ENCODE peak calls at places on chromosomes 3 and 15, in ten cellular contexts. X is psoas muscle; I is cardiac muscle cell; A is IMR-90; E is upper lobe of right lung; W is heart right ventricle; N is GM23248; U is HepG2; G is CD4-positive, alpha-beta memory T cell; M is pancreas. C is an unnamed sample. For H3K4me1 and H3K9me3, the result is how much of the 10 kb centered on the place peaks cover.

GRCh38 chr3:145692751-145693150 is 468.2 kb downstream of the PLOD2 start:
- DNase-seq in X (no peak), I (no peak), A (no peak), E (no peak), W (no peak), N (no peak), U (no peak), G (no peak), M (no peak), C (no peak)

GRCh38 chr15:89632563-89633430 is 22.5 kb downstream of the KIF7 start:
- DNase-seq in X (no peak), I (no peak), A (no peak), E (no peak), W (no peak), N (no peak), U (no peak), G (no peak), M (no peak), C (no peak)

GRCh38 chr3:181610973-181611265 is 100.8 kb upstream of the SOX2 start:
- DNase-seq in X (no peak), I (no peak), A (no peak), E (no peak), W (no peak), N (no peak), U (no peak), G (no peak), M (no peak), C (no peak)

GRCh38 chr3:125192190-125193035 is 20.1 kb downstream of the SLC12A8 start:
- DNase-seq in X (no peak), I (no peak), A (no peak), E (no peak), W (no peak), N (no peak), U (no peak), G (no peak), M (no peak), C (no peak)

GRCh38 chr3:15637131-15637951 is 35.8 kb downstream of the BTD start:
- DNase-seq in X (no peak), I (no peak), A (no peak), E (no peak), W (no peak), N (no peak), U (no peak), G (no peak), M (no peak), C (no peak)

GRCh38 chr15:35630570-35630969 is 84.6 kb upstream of the DPH6 start:
- DNase-seq in X (peak), I (peak), A (no peak), E (no peak), W (peak), N (peak), U (peak), G (no peak), M (no peak), C (no peak)

GRCh38 chr3:187856567-187856966 is 111.3 kb upstream of the BCL6 start:
- DNase-seq in X (no peak), I (no peak), A (no peak), E (no peak), W (no peak), N (no peak), U (no peak), G (no peak), M (no peak), C (no peak)

GRCh38 chr15:78392430-78392829 is 45.6 kb upstream of the IREB2 start:
- DNase-seq in X (no peak), I (no peak), A (no peak), E (no peak), W (no peak), N (no peak), U (no peak), G (no peak), M (no peak), C (peak)

GRCh38 chr3:125317761-125318496 is 57.2 kb downstream of the ZNF148 start:
- DNase-seq in X (no peak), I (no peak), A (peak), E (no peak), W (no peak), N (peak), U (no peak), G (no peak), M (no peak), C (no peak)

GRCh38 chr3:38001456-38002081 is 11.0 kb downstream of the VILL start:
- DNase-seq in X (peak), I (no peak), A (no peak), E (peak), W (no peak), N (no peak), U (no peak), G (no peak), M (peak), C (peak)

GRCh38 chr3:197125601-197126000 is 96.0 kb upstream of the MELTF start:
- DNase-seq in X (no peak), I (peak), A (peak), E (no peak), W (no peak), N (peak), U (no peak), G (no peak), M (no peak), C (no peak)

GRCh38 chr3:66822059-66823009 is 175.8 kb upstream of the KBTBD8 start:
- DNase-seq in X (peak), I (peak), A (peak), E (no peak), W (peak), N (peak), U (peak), G (peak), M (peak), C (peak)

GRCh38 chr3:76646921-76647562 is 392.9 kb upstream of the ROBO2 start:
- DNase-seq in X (no peak), I (no peak), A (no peak), E (no peak), W (no peak), N (no peak), U (peak), G (no peak), M (no peak), C (no peak)

GRCh38 chr3:129315386-129315991 is 36.8 kb downstream of the HMCES start:
- DNase-seq in X (peak), I (peak), A (peak), E (peak), W (peak), N (peak), U (no peak), G (peak), M (peak), C (peak)

GRCh38 chr15:75107905-75108838 is 84.8 kb downstream of the PPCDC start:
- DNase-seq in X (no peak), I (peak), A (peak), E (no peak), W (no peak), N (peak), U (peak), G (peak), M (no peak), C (no peak)

GRCh38 chr3:139204756-139205155 is 139.1 kb upstream of the MRPS22 start:
- DNase-seq in X (no peak), I (peak), A (peak), E (no peak), W (no peak), N (peak), U (no peak), G (no peak), M (no peak), C (no peak)

GRCh38 chr3:17313746-17314145 is 428.7 kb downstream of the TBC1D5 start:
- DNase-seq in X (no peak), I (no peak), A (no peak), E (no peak), W (no peak), N (no peak), U (no peak), G (no peak), M (no peak), C (no peak)

GRCh38 chr3:32472716-32473115 is 29.9 kb downstream of the CMTM6 start:
- DNase-seq in X (no peak), I (no peak), A (no peak), E (no peak), W (no peak), N (no peak), U (no peak), G (no peak), M (no peak), C (no peak)

GRCh38 chr3:120102232-120102631 is 8.0 kb upstream of the GSK3B start:
- DNase-seq in X (no peak), I (no peak), A (no peak), E (no peak), W (no peak), N (no peak), U (no peak), G (no peak), M (no peak), C (no peak)

GRCh38 chr3:88641033-88641604 is 466.3 kb upstream of the EPHA3 start:
- DNase-seq in X (no peak), I (no peak), A (no peak), E (no peak), W (no peak), N (no peak), U (no peak), G (no peak), M (no peak), C (no peak)

GRCh38 chr3:180409170-180409569 is 192.8 kb upstream of the TTC14 start:
- DNase-seq in X (no peak), I (no peak), A (no peak), E (no peak), W (no peak), N (no peak), U (no peak), G (no peak), M (no peak), C (no peak)

GRCh38 chr3:48088056-48088748 is 72.0 kb upstream of the MAP4 start:
- DNase-seq in X (no peak), I (no peak), A (no peak), E (no peak), W (peak), N (peak), U (no peak), G (no peak), M (no peak), C (peak)

GRCh38 chr3:158483701-158484100 is 87.3 kb upstream of the MLF1 start:
- DNase-seq in X (no peak), I (no peak), A (no peak), E (no peak), W (no peak), N (no peak), U (no peak), G (no peak), M (no peak), C (no peak)

GRCh38 chr15:47717036-47717611 is at the start of gene SEMA6D:
- DNase-seq in X (peak), I (peak), A (peak), E (peak), W (peak), N (peak), U (peak), G (no peak), M (peak), C (peak)

GRCh38 chr3:25384471-25384870 is 43.6 kb upstream of the RARB start:
- DNase-seq in X (no peak), I (no peak), A (no peak), E (no peak), W (no peak), N (no peak), U (no peak), G (no peak), M (no peak), C (no peak)

GRCh38 chr3:5314897-5315296 is 127.4 kb downstream of the EDEM1 start:
- DNase-seq in X (no peak), I (no peak), A (no peak), E (no peak), W (no peak), N (no peak), U (no peak), G (no peak), M (no peak), C (peak)

GRCh38 chr15:86935841-86936240 is 856.2 kb downstream of the AGBL1 start:
- DNase-seq in X (no peak), I (no peak), A (no peak), E (no peak), W (no peak), N (no peak), U (no peak), G (no peak), M (no peak), C (no peak)

GRCh38 chr3:159619341-159619885 is 369.2 kb upstream of the IL12A start:
- DNase-seq in X (no peak), I (peak), A (peak), E (no peak), W (no peak), N (peak), U (no peak), G (no peak), M (no peak), C (no peak)

GRCh38 chr3:112794622-112795172 is 52.0 kb downstream of the CD200R1L start:
- DNase-seq in X (no peak), I (no peak), A (no peak), E (no peak), W (no peak), N (no peak), U (no peak), G (peak), M (no peak), C (no peak)

GRCh38 chr3:196317702-196318467 is at the start of gene DYNLT2B:
- DNase-seq in X (peak), I (peak), A (peak), E (peak), W (peak), N (peak), U (peak), G (peak), M (peak), C (peak)

GRCh38 chr3:153290278-153291015 is 128.4 kb downstream of the RAP2B start:
- DNase-seq in X (no peak), I (no peak), A (no peak), E (no peak), W (no peak), N (peak), U (no peak), G (peak), M (no peak), C (no peak)

GRCh38 chr3:168495932-168496331 is 400.2 kb upstream of the GOLIM4 start:
- DNase-seq in X (no peak), I (no peak), A (no peak), E (no peak), W (no peak), N (no peak), U (no peak), G (no peak), M (no peak), C (no peak)

DNA sequence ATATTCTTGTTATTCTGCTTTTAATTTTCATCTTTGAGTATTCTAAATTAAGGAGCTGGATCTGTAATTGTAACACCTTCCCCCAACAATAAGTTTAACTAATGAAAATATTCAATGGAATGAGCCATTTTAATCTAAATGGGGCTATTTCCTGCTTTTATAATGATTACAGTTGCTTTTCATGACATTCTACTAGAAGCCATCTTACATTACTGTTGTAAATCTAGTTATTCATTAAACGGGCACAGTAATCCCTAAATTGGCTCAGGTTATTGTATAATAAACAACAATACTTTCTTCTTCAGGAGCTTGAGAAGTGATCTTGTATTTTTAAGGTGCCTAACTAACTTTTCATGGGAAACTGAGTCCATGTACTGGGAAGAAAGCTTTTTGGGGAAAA is 8.5 kb downstream of the FLNB start:
- DNase-seq in X (no peak), I (no peak), A (no peak), E (no peak), W (no peak), N (no peak), U (no peak), G (no peak), M (no peak), C (peak)
- H3K4me1 ChIP-seq in X (under half), I (under half), A (under half), E (under half), W (under half), N (half or more), U (half or more), G (under half), M (under half), C (under half)

GRCh38 chr15:76334438-76335004 is 2.1 kb upstream of the ISL2 start:
- DNase-seq in X (no peak), I (no peak), A (no peak), E (no peak), W (no peak), N (no peak), U (no peak), G (no peak), M (no peak), C (no peak)

GRCh38 chr15:76336254-76337046 is at the start of gene ISL2:
- DNase-seq in X (no peak), I (peak), A (peak), E (peak), W (no peak), N (peak), U (peak), G (no peak), M (no peak), C (peak)

GRCh38 chr15:76337047-76337738 is 620 bp downstream of the ISL2 start:
- DNase-seq in X (no peak), I (no peak), A (peak), E (no peak), W (no peak), N (peak), U (peak), G (no peak), M (no peak), C (no peak)

GRCh38 chr15:76335129-76335850 is 1.3 kb upstream of the ISL2 start:
- DNase-seq in X (no peak), I (no peak), A (no peak), E (no peak), W (no peak), N (no peak), U (no peak), G (no peak), M (no peak), C (no peak)

DNA sequence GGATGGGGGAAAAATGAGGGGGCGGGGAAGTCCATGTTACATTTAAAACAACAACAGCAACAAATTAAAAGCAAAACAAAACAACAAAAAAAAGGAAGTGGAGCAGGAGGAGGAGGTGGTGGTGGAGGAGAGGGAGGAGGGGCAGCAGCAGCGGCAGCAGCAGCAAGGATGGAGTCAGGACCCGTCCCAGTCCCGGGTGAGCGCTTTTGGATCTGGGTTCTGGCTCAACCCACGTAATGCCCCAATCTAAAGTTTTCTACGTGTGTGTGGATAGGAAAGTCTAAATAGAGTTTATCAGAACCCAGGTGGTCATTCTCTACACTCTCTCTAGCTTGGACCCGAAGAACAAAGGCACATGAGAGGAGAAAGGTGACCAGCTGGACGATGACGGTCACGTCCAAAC is 721 bp upstream of the ISL2 start:
- DNase-seq in X (no peak), I (no peak), A (no peak), E (no peak), W (no peak), N (no peak), U (no peak), G (no peak), M (no peak), C (no peak)
- H3K4me3 ChIP-seq in X (peak), I (peak), A (peak), E (no peak), W (peak), N (peak), U (peak), G (peak), M (no peak), C (peak)

DNA sequence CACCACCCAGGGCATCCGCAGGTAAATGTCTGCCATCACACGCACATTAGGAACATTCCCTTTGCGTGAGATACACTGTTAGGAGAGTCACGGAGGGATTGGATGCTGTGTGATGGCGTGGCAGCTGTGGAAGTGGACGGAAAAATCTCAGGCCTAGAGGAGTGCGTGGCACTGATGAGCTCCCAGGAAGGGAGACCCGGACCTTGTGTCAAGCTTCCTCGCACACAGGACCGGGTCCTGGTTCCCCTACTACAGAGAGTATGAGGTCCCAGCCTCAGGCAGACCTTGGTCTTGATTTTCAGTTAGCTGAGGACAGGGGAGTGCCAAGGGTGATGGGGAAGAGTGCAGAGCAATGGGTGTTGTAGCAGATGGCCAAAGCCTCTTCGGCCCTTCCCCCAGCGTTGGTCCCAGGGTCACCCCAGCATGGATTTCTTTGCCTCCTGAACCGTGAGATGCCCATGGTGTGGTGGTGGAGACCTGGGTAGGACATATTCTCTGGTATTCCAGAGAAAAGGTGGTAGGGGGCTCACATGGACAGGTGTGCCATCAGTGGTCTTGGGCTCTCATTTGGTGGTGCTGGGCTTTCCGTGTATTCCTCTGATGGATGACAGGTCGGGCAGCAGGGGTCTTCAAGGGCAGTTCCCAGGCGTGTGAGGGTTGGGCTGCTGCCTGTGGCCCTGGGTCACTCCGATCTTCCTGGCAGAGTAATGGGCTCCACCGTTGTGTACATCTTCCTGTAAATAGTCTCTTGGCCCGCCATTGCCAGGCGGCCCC is 105.1 kb downstream of the SNRPN start:
- DNase-seq in X (no peak), I (no peak), A (no peak), E (peak), W (no peak), N (no peak), U (no peak), G (no peak), M (no peak), C (no peak)
- H3K9me3 ChIP-seq in X (half or more), I (under half), A (half or more), E (half or more), W (half or more), N (under half), U (half or more), G (under half), M (half or more), C (under half)

DNA sequence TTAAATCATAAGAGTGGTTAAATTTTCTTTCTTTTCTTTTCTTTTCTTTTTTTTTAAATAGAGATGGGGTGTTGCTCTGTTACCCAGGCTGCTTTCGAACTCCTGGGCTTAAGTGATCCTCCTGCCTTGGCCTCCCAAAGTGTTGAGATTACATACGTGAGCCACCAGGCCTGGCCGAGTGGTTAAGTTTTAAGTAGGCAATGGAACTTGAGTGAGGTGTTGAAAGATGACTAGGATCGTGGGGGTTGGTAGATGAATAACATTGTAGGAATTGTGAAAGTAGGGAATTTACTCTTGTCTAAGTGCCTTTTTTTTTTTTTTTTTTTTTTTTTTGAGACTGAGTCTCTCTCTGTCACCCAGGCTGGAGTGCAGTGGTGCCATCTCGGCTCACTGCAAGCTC is 9.9 kb downstream of the ECT2 start:
- DNase-seq in X (no peak), I (peak), A (peak), E (no peak), W (no peak), N (peak), U (no peak), G (no peak), M (no peak), C (no peak)
- H3K4me1 ChIP-seq in X (under half), I (under half), A (under half), E (under half), W (under half), N (under half), U (under half), G (under half), M (under half), C (under half)

C was measured in small intestine.